ENCODE peak calls at places on chromosome 16, in ten cellular contexts. One of them, this sample, is unnamed.

GRCh38 chr16:11966173-11966572 is 1.2 kb downstream of the TNFRSF17 start:
- DNase-seq in epithelial cell of esophagus: no peak
- DNase-seq in neural progenitor cell: no peak
- DNase-seq in natural killer cell: no peak
- DNase-seq in heart left ventricle: no peak
- DNase-seq in GM13976: peak; percentile 54
- DNase-seq in AG10803: no peak
- DNase-seq in NB4: no peak
- DNase-seq in CD8-positive, alpha-beta T cell: no peak
- DNase-seq in left lung: no peak
- DNase-seq in this sample: no peak

GRCh38 chr16:82263456-82264159 is 93.6 kb upstream of the MPHOSPH6 start:
- DNase-seq in AG10803: peak; percentile 40
- DNase-seq in heart left ventricle: peak; percentile 50
- DNase-seq in NB4: peak; percentile 65
- DNase-seq in GM13976: peak; percentile 36
- DNase-seq in epithelial cell of esophagus: peak; percentile 64
- DNase-seq in CD8-positive, alpha-beta T cell: peak; percentile 48
- DNase-seq in neural progenitor cell: peak; percentile 80
- DNase-seq in left lung: no peak
- DNase-seq in natural killer cell: peak; percentile 34
- DNase-seq in this sample: peak; percentile 57

GRCh38 chr16:54099627-54100026 is 187.0 kb downstream of the IRX3 start:
- DNase-seq in GM13976: no peak
- DNase-seq in epithelial cell of esophagus: no peak
- DNase-seq in left lung: no peak
- DNase-seq in natural killer cell: no peak
- DNase-seq in heart left ventricle: no peak
- DNase-seq in neural progenitor cell: no peak
- DNase-seq in AG10803: no peak
- DNase-seq in CD8-positive, alpha-beta T cell: no peak
- DNase-seq in NB4: no peak
- DNase-seq in this sample: no peak

GRCh38 chr16:5069854-5070253 is 1.8 kb upstream of the ALG1 start:
- DNase-seq in CD8-positive, alpha-beta T cell: no peak
- DNase-seq in left lung: no peak
- DNase-seq in AG10803: no peak
- DNase-seq in NB4: no peak
- DNase-seq in neural progenitor cell: no peak
- DNase-seq in natural killer cell: no peak
- DNase-seq in heart left ventricle: no peak
- DNase-seq in GM13976: peak; percentile 10
- DNase-seq in epithelial cell of esophagus: no peak
- DNase-seq in this sample: no peak

GRCh38 chr16:89918453-89919347 is at the start of gene MC1R:
- DNase-seq in CD8-positive, alpha-beta T cell: no peak
- DNase-seq in NB4: peak; percentile 90
- DNase-seq in epithelial cell of esophagus: no peak
- DNase-seq in AG10803: no peak
- DNase-seq in natural killer cell: no peak
- DNase-seq in left lung: peak; percentile 75
- DNase-seq in heart left ventricle: peak; percentile 43
- DNase-seq in GM13976: peak; percentile 68
- DNase-seq in neural progenitor cell: peak; percentile 62
- DNase-seq in this sample: peak; percentile 70

GRCh38 chr16:66278111-66278531 is 88.4 kb upstream of the CDH5 start:
- DNase-seq in left lung: no peak
- DNase-seq in heart left ventricle: no peak
- DNase-seq in epithelial cell of esophagus: peak; percentile 99
- DNase-seq in neural progenitor cell: no peak
- DNase-seq in NB4: no peak
- DNase-seq in AG10803: no peak
- DNase-seq in natural killer cell: no peak
- DNase-seq in CD8-positive, alpha-beta T cell: no peak
- DNase-seq in GM13976: no peak
- DNase-seq in this sample: no peak

GRCh38 chr16:69417537-69418199 is 6.8 kb upstream of the CYB5B start:
- DNase-seq in AG10803: peak; percentile 37
- DNase-seq in GM13976: no peak
- DNase-seq in neural progenitor cell: no peak
- DNase-seq in heart left ventricle: no peak
- DNase-seq in natural killer cell: no peak
- DNase-seq in epithelial cell of esophagus: no peak
- DNase-seq in NB4: no peak
- DNase-seq in CD8-positive, alpha-beta T cell: no peak
- DNase-seq in left lung: no peak
- DNase-seq in this sample: peak; percentile 24

GRCh38 chr16:4957720-4958509 is at the start of gene SEC14L5:
- DNase-seq in natural killer cell: peak; percentile 78
- DNase-seq in epithelial cell of esophagus: peak; percentile 98
- DNase-seq in heart left ventricle: peak; percentile 98
- DNase-seq in neural progenitor cell: peak; percentile 100
- DNase-seq in CD8-positive, alpha-beta T cell: peak; percentile 84
- DNase-seq in AG10803: peak; percentile 95
- DNase-seq in GM13976: peak; percentile 100
- DNase-seq in left lung: peak; percentile 98
- DNase-seq in NB4: peak; percentile 91
- DNase-seq in this sample: peak; percentile 99

GRCh38 chr16:28274676-28275075 is 17.6 kb upstream of the SBK1 start:
- DNase-seq in AG10803: no peak
- DNase-seq in NB4: no peak
- DNase-seq in GM13976: no peak
- DNase-seq in epithelial cell of esophagus: no peak
- DNase-seq in neural progenitor cell: no peak
- DNase-seq in left lung: peak; percentile 25
- DNase-seq in heart left ventricle: no peak
- DNase-seq in CD8-positive, alpha-beta T cell: no peak
- DNase-seq in natural killer cell: no peak
- DNase-seq in this sample: no peak

GRCh38 chr16:51971184-51971583 is 575.8 kb downstream of the TOX3 start:
- DNase-seq in NB4: peak; percentile 26
- DNase-seq in GM13976: no peak
- DNase-seq in epithelial cell of esophagus: peak; percentile 63
- DNase-seq in left lung: no peak
- DNase-seq in heart left ventricle: no peak
- DNase-seq in natural killer cell: no peak
- DNase-seq in neural progenitor cell: peak; percentile 55
- DNase-seq in CD8-positive, alpha-beta T cell: no peak
- DNase-seq in AG10803: peak; percentile 17
- DNase-seq in this sample: peak; percentile 49

GRCh38 chr16:5537347-5537746 is 439.8 kb upstream of the EEF2KMT start:
- DNase-seq in CD8-positive, alpha-beta T cell: no peak
- DNase-seq in GM13976: no peak
- DNase-seq in heart left ventricle: no peak
- DNase-seq in AG10803: no peak
- DNase-seq in natural killer cell: no peak
- DNase-seq in neural progenitor cell: no peak
- DNase-seq in epithelial cell of esophagus: no peak
- DNase-seq in NB4: no peak
- DNase-seq in left lung: no peak
- DNase-seq in this sample: no peak

GRCh38 chr16:25124503-25124902 is 13.0 kb downstream of the LCMT1 start:
- DNase-seq in AG10803: no peak
- DNase-seq in CD8-positive, alpha-beta T cell: no peak
- DNase-seq in NB4: no peak
- DNase-seq in neural progenitor cell: no peak
- DNase-seq in GM13976: no peak
- DNase-seq in left lung: no peak
- DNase-seq in natural killer cell: no peak
- DNase-seq in epithelial cell of esophagus: peak; percentile 68
- DNase-seq in heart left ventricle: no peak
- DNase-seq in this sample: no peak

GRCh38 chr16:25121824-25122600 is 10.5 kb downstream of the LCMT1 start:
- DNase-seq in epithelial cell of esophagus: no peak
- DNase-seq in natural killer cell: no peak
- DNase-seq in neural progenitor cell: no peak
- DNase-seq in GM13976: no peak
- DNase-seq in AG10803: no peak
- DNase-seq in NB4: no peak
- DNase-seq in left lung: no peak
- DNase-seq in CD8-positive, alpha-beta T cell: no peak
- DNase-seq in heart left ventricle: no peak
- DNase-seq in this sample: no peak

DNA sequence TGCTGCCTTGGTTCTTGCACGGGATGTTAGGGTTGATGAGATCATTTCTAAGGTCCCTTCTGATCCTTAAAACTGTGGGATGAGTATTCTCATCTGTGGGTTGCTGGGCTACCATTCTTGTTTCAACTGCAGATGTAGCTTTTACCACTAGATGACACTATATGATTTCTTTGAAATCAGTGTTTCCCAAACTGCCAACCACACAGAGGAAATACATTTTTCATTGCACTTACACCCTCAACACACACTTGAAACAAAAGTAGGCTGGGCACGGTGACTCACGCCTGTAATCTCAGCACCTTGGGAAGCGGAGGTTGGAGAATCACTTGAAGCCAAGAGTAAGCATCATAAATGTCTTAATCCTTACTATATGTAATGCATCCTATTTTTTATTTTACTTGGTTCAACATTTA is 15.3 kb downstream of the LCMT1 start:
- DNase-seq in natural killer cell: no peak
- DNase-seq in GM13976: peak; percentile 41
- DNase-seq in CD8-positive, alpha-beta T cell: no peak
- DNase-seq in epithelial cell of esophagus: peak; percentile 95
- DNase-seq in left lung: no peak
- DNase-seq in heart left ventricle: no peak
- DNase-seq in neural progenitor cell: no peak
- DNase-seq in AG10803: peak; percentile 77
- DNase-seq in NB4: peak; percentile 67
- DNase-seq in this sample: no peak
- TF ChIP-seq CTCF in natural killer cell: no peak
- TF ChIP-seq CTCF in GM13976: peak; percentile 56
- TF ChIP-seq CTCF in CD8-positive, alpha-beta T cell: peak; percentile 41
- TF ChIP-seq CTCF in epithelial cell of esophagus: peak; percentile 77
- TF ChIP-seq CTCF in left lung: peak; percentile 21
- TF ChIP-seq CTCF in heart left ventricle: peak; percentile 40
- TF ChIP-seq CTCF in neural progenitor cell: peak; percentile 45
- TF ChIP-seq CTCF in AG10803: peak; percentile 78
- TF ChIP-seq CTCF in NB4: peak; percentile 64
- TF ChIP-seq CTCF in this sample: no peak

GRCh38 chr16:49094471-49094870 is 187.2 kb downstream of the CBLN1 start:
- DNase-seq in left lung: no peak
- DNase-seq in heart left ventricle: no peak
- DNase-seq in NB4: no peak
- DNase-seq in AG10803: no peak
- DNase-seq in natural killer cell: no peak
- DNase-seq in epithelial cell of esophagus: no peak
- DNase-seq in neural progenitor cell: peak; percentile 43
- DNase-seq in GM13976: no peak
- DNase-seq in CD8-positive, alpha-beta T cell: no peak
- DNase-seq in this sample: no peak
- TF ChIP-seq CTCF in left lung: no peak
- TF ChIP-seq CTCF in heart left ventricle: no peak
- TF ChIP-seq CTCF in NB4: no peak
- TF ChIP-seq CTCF in AG10803: no peak
- TF ChIP-seq CTCF in natural killer cell: no peak
- TF ChIP-seq CTCF in epithelial cell of esophagus: no peak
- TF ChIP-seq CTCF in neural progenitor cell: no peak
- TF ChIP-seq CTCF in GM13976: no peak
- TF ChIP-seq CTCF in CD8-positive, alpha-beta T cell: no peak
- TF ChIP-seq CTCF in this sample: no peak

GRCh38 chr16:56384074-56384721 is 41.1 kb downstream of the AMFR start:
- DNase-seq in left lung: no peak
- DNase-seq in natural killer cell: no peak
- DNase-seq in heart left ventricle: no peak
- DNase-seq in GM13976: no peak
- DNase-seq in epithelial cell of esophagus: no peak
- DNase-seq in AG10803: no peak
- DNase-seq in CD8-positive, alpha-beta T cell: no peak
- DNase-seq in NB4: no peak
- DNase-seq in neural progenitor cell: no peak
- DNase-seq in this sample: no peak
- TF ChIP-seq CTCF in left lung: no peak
- TF ChIP-seq CTCF in natural killer cell: no peak
- TF ChIP-seq CTCF in heart left ventricle: no peak
- TF ChIP-seq CTCF in GM13976: no peak
- TF ChIP-seq CTCF in epithelial cell of esophagus: no peak
- TF ChIP-seq CTCF in AG10803: no peak
- TF ChIP-seq CTCF in CD8-positive, alpha-beta T cell: no peak
- TF ChIP-seq CTCF in NB4: no peak
- TF ChIP-seq CTCF in neural progenitor cell: no peak
- TF ChIP-seq CTCF in this sample: no peak

GRCh38 chr16:26395700-26396099 is 671.0 kb upstream of the C16orf82 start:
- DNase-seq in neural progenitor cell: no peak
- DNase-seq in natural killer cell: no peak
- DNase-seq in left lung: peak; percentile 53
- DNase-seq in GM13976: no peak
- DNase-seq in epithelial cell of esophagus: no peak
- DNase-seq in CD8-positive, alpha-beta T cell: no peak
- DNase-seq in heart left ventricle: no peak
- DNase-seq in AG10803: no peak
- DNase-seq in NB4: no peak
- DNase-seq in this sample: no peak
- TF ChIP-seq CTCF in neural progenitor cell: no peak
- TF ChIP-seq CTCF in natural killer cell: no peak
- TF ChIP-seq CTCF in left lung: no peak
- TF ChIP-seq CTCF in GM13976: no peak
- TF ChIP-seq CTCF in epithelial cell of esophagus: no peak
- TF ChIP-seq CTCF in CD8-positive, alpha-beta T cell: no peak
- TF ChIP-seq CTCF in heart left ventricle: no peak
- TF ChIP-seq CTCF in AG10803: no peak
- TF ChIP-seq CTCF in NB4: no peak
- TF ChIP-seq CTCF in this sample: no peak

This sample was measured in endothelial cell.